ENCODE peak calls at places on chromosomes 3 and 15, in six cellular contexts. One of them, this sample, is unnamed.

GRCh38 chr3:78666458-78666800 is 1101.4 kb downstream of the ROBO1 start:
- DNase-seq in endothelial cell of umbilical vein: no peak
- DNase-seq in cardiac muscle cell: no peak
- DNase-seq in AG04449: no peak
- DNase-seq in SK-N-SH: no peak
- DNase-seq in esophagus squamous epithelium: no peak
- DNase-seq in this sample: no peak

GRCh38 chr15:60975203-60975602 is 253.9 kb downstream of the RORA start:
- DNase-seq in endothelial cell of umbilical vein: no peak
- DNase-seq in cardiac muscle cell: no peak
- DNase-seq in AG04449: no peak
- DNase-seq in SK-N-SH: no peak
- DNase-seq in esophagus squamous epithelium: no peak
- DNase-seq in this sample: no peak

GRCh38 chr3:13879102-13879945 is 547 bp downstream of the WNT7A start:
- DNase-seq in endothelial cell of umbilical vein: no peak
- DNase-seq in cardiac muscle cell: peak
- DNase-seq in AG04449: no peak
- DNase-seq in SK-N-SH: peak
- DNase-seq in esophagus squamous epithelium: no peak
- DNase-seq in this sample: peak

GRCh38 chr15:42385980-42386695 is 26.8 kb downstream of the CAPN3 start:
- DNase-seq in endothelial cell of umbilical vein: peak
- DNase-seq in cardiac muscle cell: no peak
- DNase-seq in AG04449: no peak
- DNase-seq in SK-N-SH: no peak
- DNase-seq in esophagus squamous epithelium: no peak
- DNase-seq in this sample: no peak

GRCh38 chr3:116399701-116400261 is 45.5 kb downstream of the LSAMP start:
- DNase-seq in endothelial cell of umbilical vein: no peak
- DNase-seq in cardiac muscle cell: no peak
- DNase-seq in AG04449: no peak
- DNase-seq in SK-N-SH: no peak
- DNase-seq in esophagus squamous epithelium: no peak
- DNase-seq in this sample: no peak

GRCh38 chr3:143831208-143831607 is 17.1 kb downstream of the SLC9A9 start:
- DNase-seq in endothelial cell of umbilical vein: peak
- DNase-seq in cardiac muscle cell: no peak
- DNase-seq in AG04449: no peak
- DNase-seq in SK-N-SH: no peak
- DNase-seq in esophagus squamous epithelium: no peak
- DNase-seq in this sample: no peak

GRCh38 chr3:48433472-48434118 is 3.7 kb upstream of the PLXNB1 start:
- DNase-seq in endothelial cell of umbilical vein: peak
- DNase-seq in cardiac muscle cell: no peak
- DNase-seq in AG04449: no peak
- DNase-seq in SK-N-SH: no peak
- DNase-seq in esophagus squamous epithelium: no peak
- DNase-seq in this sample: no peak

GRCh38 chr3:151219056-151219455 is 16.0 kb upstream of the GPR171 start:
- DNase-seq in endothelial cell of umbilical vein: no peak
- DNase-seq in cardiac muscle cell: peak
- DNase-seq in AG04449: no peak
- DNase-seq in SK-N-SH: no peak
- DNase-seq in esophagus squamous epithelium: no peak
- DNase-seq in this sample: no peak

GRCh38 chr3:141482250-141482937 is 4.4 kb upstream of the RASA2 start:
- DNase-seq in endothelial cell of umbilical vein: peak
- DNase-seq in cardiac muscle cell: no peak
- DNase-seq in AG04449: no peak
- DNase-seq in SK-N-SH: no peak
- DNase-seq in esophagus squamous epithelium: no peak
- DNase-seq in this sample: no peak

GRCh38 chr3:110397115-110397514 is 674.5 kb upstream of the NECTIN3 start:
- DNase-seq in endothelial cell of umbilical vein: peak
- DNase-seq in cardiac muscle cell: no peak
- DNase-seq in AG04449: no peak
- DNase-seq in SK-N-SH: no peak
- DNase-seq in esophagus squamous epithelium: no peak
- DNase-seq in this sample: no peak

GRCh38 chr3:65268411-65268810 is 580.6 kb upstream of the ADAMTS9 start:
- DNase-seq in endothelial cell of umbilical vein: no peak
- DNase-seq in cardiac muscle cell: no peak
- DNase-seq in AG04449: no peak
- DNase-seq in SK-N-SH: no peak
- DNase-seq in esophagus squamous epithelium: no peak
- DNase-seq in this sample: no peak

GRCh38 chr3:53677406-53677805 is 168.8 kb downstream of the CHDH start:
- DNase-seq in endothelial cell of umbilical vein: no peak
- DNase-seq in cardiac muscle cell: peak
- DNase-seq in AG04449: no peak
- DNase-seq in SK-N-SH: peak
- DNase-seq in esophagus squamous epithelium: no peak
- DNase-seq in this sample: no peak

DNA sequence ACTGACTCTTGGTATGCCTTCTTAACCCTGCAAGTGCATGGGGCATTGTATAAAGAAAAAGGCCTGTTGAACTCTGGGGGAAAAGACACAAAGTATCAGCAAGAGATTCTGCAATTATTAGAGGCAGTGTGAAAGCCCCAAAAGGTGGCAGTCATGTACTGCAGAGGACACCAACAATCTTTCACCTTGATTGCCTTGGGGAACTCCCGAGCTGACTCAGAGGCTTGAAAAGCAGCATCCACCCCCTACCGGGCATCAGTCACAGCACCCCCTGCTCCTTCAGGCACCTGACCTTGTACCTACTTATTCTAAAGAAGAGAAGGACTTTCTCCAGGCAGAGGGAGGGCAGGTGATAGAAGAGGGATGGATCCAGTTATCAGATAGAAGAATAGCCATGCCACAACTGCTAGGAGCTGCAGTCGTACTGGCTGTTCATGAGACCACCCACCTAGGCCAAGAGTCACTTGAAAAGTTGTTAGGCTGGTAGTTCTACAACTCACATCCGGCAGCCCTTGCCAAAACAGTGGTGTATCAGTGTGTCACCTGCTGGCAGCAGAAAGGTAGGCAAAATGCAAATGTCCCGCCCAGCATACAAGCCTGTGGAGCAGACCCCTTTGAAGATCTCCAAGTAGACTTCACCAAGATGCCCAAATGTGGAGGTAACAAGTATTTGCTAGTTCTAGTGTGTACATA is 241.6 kb upstream of the CNTN6 start:
- DNase-seq in endothelial cell of umbilical vein: no peak
- DNase-seq in cardiac muscle cell: no peak
- DNase-seq in AG04449: no peak
- DNase-seq in SK-N-SH: no peak
- DNase-seq in esophagus squamous epithelium: no peak
- DNase-seq in this sample: no peak
- TF ChIP-seq CTCF in endothelial cell of umbilical vein: no peak
- TF ChIP-seq CTCF in cardiac muscle cell: no peak
- TF ChIP-seq CTCF in AG04449: no peak
- TF ChIP-seq CTCF in SK-N-SH: no peak
- TF ChIP-seq CTCF in esophagus squamous epithelium: no peak
- TF ChIP-seq CTCF in this sample: no peak

GRCh38 chr3:126365351-126366274 is 8.4 kb upstream of the KLF15 start:
- DNase-seq in endothelial cell of umbilical vein: no peak
- DNase-seq in cardiac muscle cell: no peak
- DNase-seq in AG04449: no peak
- DNase-seq in SK-N-SH: no peak
- DNase-seq in esophagus squamous epithelium: no peak
- DNase-seq in this sample: no peak
- TF ChIP-seq CTCF in endothelial cell of umbilical vein: no peak
- TF ChIP-seq CTCF in cardiac muscle cell: no peak
- TF ChIP-seq CTCF in AG04449: no peak
- TF ChIP-seq CTCF in SK-N-SH: no peak
- TF ChIP-seq CTCF in esophagus squamous epithelium: no peak
- TF ChIP-seq CTCF in this sample: no peak

GRCh38 chr15:62853833-62854210 is 188.7 kb upstream of the TPM1 start:
- DNase-seq in endothelial cell of umbilical vein: no peak
- DNase-seq in cardiac muscle cell: peak
- DNase-seq in AG04449: no peak
- DNase-seq in SK-N-SH: no peak
- DNase-seq in esophagus squamous epithelium: no peak
- DNase-seq in this sample: no peak
- TF ChIP-seq CTCF in endothelial cell of umbilical vein: no peak
- TF ChIP-seq CTCF in cardiac muscle cell: no peak
- TF ChIP-seq CTCF in AG04449: no peak
- TF ChIP-seq CTCF in SK-N-SH: no peak
- TF ChIP-seq CTCF in esophagus squamous epithelium: no peak
- TF ChIP-seq CTCF in this sample: no peak

GRCh38 chr3:45546636-45547201 is 47.8 kb upstream of the LIMD1 start:
- DNase-seq in endothelial cell of umbilical vein: no peak
- DNase-seq in cardiac muscle cell: peak
- DNase-seq in AG04449: no peak
- DNase-seq in SK-N-SH: no peak
- DNase-seq in esophagus squamous epithelium: no peak
- DNase-seq in this sample: no peak
- TF ChIP-seq CTCF in endothelial cell of umbilical vein: peak
- TF ChIP-seq CTCF in cardiac muscle cell: peak
- TF ChIP-seq CTCF in AG04449: peak
- TF ChIP-seq CTCF in SK-N-SH: peak
- TF ChIP-seq CTCF in esophagus squamous epithelium: peak
- TF ChIP-seq CTCF in this sample: peak

GRCh38 chr3:49899815-49900214 is 3.9 kb downstream of the MST1R start:
- DNase-seq in endothelial cell of umbilical vein: peak
- DNase-seq in cardiac muscle cell: peak
- DNase-seq in AG04449: no peak
- DNase-seq in SK-N-SH: peak
- DNase-seq in esophagus squamous epithelium: no peak
- DNase-seq in this sample: no peak
- TF ChIP-seq CTCF in endothelial cell of umbilical vein: peak
- TF ChIP-seq CTCF in cardiac muscle cell: peak
- TF ChIP-seq CTCF in AG04449: no peak
- TF ChIP-seq CTCF in SK-N-SH: peak
- TF ChIP-seq CTCF in esophagus squamous epithelium: peak
- TF ChIP-seq CTCF in this sample: no peak

This sample was measured in CD14-positive monocyte.